ENCODE peak calls at places on chromosomes 12 and 14, in five cellular contexts. B, M, T, G and V are unnamed samples.

GRCh38 chr12:6773662-6774351 is 1.5 kb downstream of the LAG3 start:
- DNase-seq in B (no peak), M (no peak), T (no peak), G (no peak), V (no peak)

GRCh38 chr14:104822821-104823615 is 22.1 kb downstream of the ZBTB42 start:
- DNase-seq in B (no peak), M (no peak), T (no peak), G (no peak), V (no peak)

GRCh38 chr12:72832024-72832423 is 559.9 kb downstream of the TRHDE start:
- DNase-seq in B (no peak), M (peak), T (no peak), G (no peak), V (no peak)

GRCh38 chr12:125528300-125528699 is 463.1 kb downstream of the AACS start:
- DNase-seq in B (no peak), M (no peak), T (no peak), G (no peak), V (no peak)

GRCh38 chr12:47408171-47408871 is 297.5 kb downstream of the RPAP3 start:
- DNase-seq in B (peak), M (no peak), T (no peak), G (peak), V (no peak)

GRCh38 chr14:104106471-104106991 is 21.0 kb downstream of the ASPG start:
- DNase-seq in B (no peak), M (no peak), T (no peak), G (no peak), V (no peak)

GRCh38 chr12:14868916-14869315 is 16.7 kb downstream of the MGP start:
- DNase-seq in B (no peak), M (no peak), T (peak), G (no peak), V (no peak)

GRCh38 chr14:23555882-23556699 is at the start of gene THTPA:
- DNase-seq in B (peak), M (peak), T (peak), G (peak), V (peak)

GRCh38 chr12:122081108-122081696 is 2.6 kb downstream of the MLXIP start:
- DNase-seq in B (no peak), M (no peak), T (peak), G (no peak), V (no peak)

GRCh38 chr12:100427078-100427477 is 46.6 kb upstream of the NR1H4 start:
- DNase-seq in B (no peak), M (no peak), T (peak), G (peak), V (no peak)

GRCh38 chr12:67593041-67593870 is 55.3 kb upstream of the DYRK2 start:
- DNase-seq in B (no peak), M (no peak), T (peak), G (peak), V (no peak)

GRCh38 chr12:40375076-40375475 is 150.3 kb downstream of the LRRK2 start:
- DNase-seq in B (peak), M (no peak), T (peak), G (no peak), V (no peak)

GRCh38 chr12:60394680-60395079 is 798.9 kb downstream of the SLC16A7 start:
- DNase-seq in B (no peak), M (no peak), T (peak), G (no peak), V (no peak)

GRCh38 chr14:100580316-100581227 is 6.6 kb downstream of the BEGAIN start:
- DNase-seq in B (no peak), M (no peak), T (no peak), G (no peak), V (no peak)

GRCh38 chr12:67107751-67108269 is 161.3 kb upstream of the CAND1 start:
- DNase-seq in B (no peak), M (no peak), T (no peak), G (no peak), V (no peak)

GRCh38 chr12:63319936-63320633 is 169.1 kb upstream of the AVPR1A start:
- DNase-seq in B (no peak), M (no peak), T (no peak), G (no peak), V (no peak)

GRCh38 chr14:93906341-93907329 is 20.5 kb upstream of the FAM181A start:
- DNase-seq in B (peak), M (peak), T (peak), G (peak), V (no peak)

GRCh38 chr12:77064891-77065360 is 443 bp downstream of the E2F7 start:
- DNase-seq in B (peak), M (no peak), T (no peak), G (peak), V (no peak)

GRCh38 chr14:101862711-101863110 is 101.2 kb downstream of the PPP2R5C start:
- DNase-seq in B (no peak), M (no peak), T (peak), G (no peak), V (no peak)

GRCh38 chr14:96762650-96763049 is 34.5 kb upstream of the VRK1 start:
- DNase-seq in B (peak), M (no peak), T (peak), G (peak), V (no peak)